ENCODE peak calls at places on chromosome 2, in six cellular contexts. E, P, S, G, L and K are unnamed samples.

GRCh38 chr2:231545105-231545902 is 15.1 kb upstream of the NMUR1 start:
- DNase-seq in E (peak), P (no peak), S (peak), G (no peak), L (no peak), K (peak)

GRCh38 chr2:212001280-212001679 is 537.3 kb downstream of the ERBB4 start:
- DNase-seq in E (no peak), P (no peak), S (no peak), G (no peak), L (no peak), K (no peak)

GRCh38 chr2:98685930-98686887 is 44.7 kb downstream of the MGAT4A start:
- DNase-seq in E (no peak), P (no peak), S (no peak), G (no peak), L (no peak), K (no peak)

GRCh38 chr2:232571026-232571474 is 20.6 kb downstream of the EIF4E2 start:
- DNase-seq in E (no peak), P (no peak), S (no peak), G (no peak), L (no peak), K (no peak)

GRCh38 chr2:240597419-240598181 is 11.1 kb downstream of the CAPN10 start:
- DNase-seq in E (no peak), P (no peak), S (no peak), G (no peak), L (peak), K (no peak)

GRCh38 chr2:37627715-37628114 is 43.7 kb downstream of the CDC42EP3 start:
- DNase-seq in E (no peak), P (no peak), S (no peak), G (no peak), L (no peak), K (no peak)

GRCh38 chr2:105338020-105338385 is 663 bp downstream of the C2orf49 start:
- DNase-seq in E (no peak), P (no peak), S (no peak), G (no peak), L (no peak), K (no peak)

GRCh38 chr2:46719499-46719898 is 196.1 kb downstream of the MCFD2 start:
- DNase-seq in E (no peak), P (no peak), S (no peak), G (no peak), L (no peak), K (no peak)

GRCh38 chr2:120508581-120509041 is 162.7 kb downstream of the INHBB start:
- DNase-seq in E (no peak), P (no peak), S (no peak), G (no peak), L (no peak), K (no peak)

GRCh38 chr2:226413498-226414130 is 386.0 kb downstream of the IRS1 start:
- DNase-seq in E (no peak), P (no peak), S (no peak), G (no peak), L (no peak), K (no peak)

DNA sequence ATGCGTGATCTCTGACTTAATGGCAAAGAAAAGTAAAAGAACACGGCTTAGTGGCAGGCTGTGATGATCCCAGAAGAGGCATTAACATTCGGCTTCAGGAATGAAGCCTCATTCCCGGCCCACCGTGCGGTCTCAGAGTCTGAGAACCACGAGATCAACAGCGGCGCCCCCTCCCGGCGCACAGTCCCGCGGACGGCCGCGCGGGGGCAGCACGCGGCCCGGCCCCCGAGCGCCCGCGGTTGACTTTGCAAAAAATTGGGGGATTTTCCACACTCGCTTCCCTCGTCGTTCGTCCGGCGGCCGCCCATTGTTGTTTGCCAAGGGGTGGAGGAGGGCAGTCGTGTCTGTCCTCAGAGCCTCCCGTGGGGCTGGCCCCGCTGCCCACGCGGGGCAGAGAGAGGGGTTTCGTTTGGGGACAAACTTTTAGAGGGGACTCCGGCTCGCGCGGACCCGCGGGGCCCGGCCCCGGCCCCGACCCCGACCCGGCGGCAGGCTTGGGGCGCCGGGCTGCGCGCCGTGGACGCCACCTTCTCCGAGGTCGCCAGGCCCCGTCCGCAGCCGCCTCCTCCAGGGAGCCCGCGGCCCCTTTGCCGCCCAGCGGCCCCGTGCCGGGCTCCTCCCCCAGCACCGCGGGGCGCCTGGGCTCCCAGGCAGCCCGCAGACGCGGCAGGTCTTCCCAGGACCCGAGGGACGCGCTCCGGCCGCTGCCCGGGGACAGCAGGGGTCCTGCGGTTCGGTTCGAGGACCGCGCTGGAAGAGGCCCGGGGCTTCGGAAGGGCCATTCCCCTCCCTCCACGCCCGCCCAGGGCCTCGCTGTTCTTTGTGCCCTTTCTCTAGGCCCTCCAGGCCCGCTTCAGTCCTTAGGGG is 3.3 kb upstream of the HS6ST1 start:
- DNase-seq in E (no peak), P (peak), S (peak), G (peak), L (peak), K (peak)
- TF ChIP-seq POLR2A in E (peak), P (no peak), S (no peak), G (no peak), L (peak), K (peak)

GRCh38 chr2:71001592-71002570 is 7.2 kb upstream of the TEX261 start:
- DNase-seq in E (no peak), P (peak), S (no peak), G (peak), L (no peak), K (no peak)
- TF ChIP-seq TAF1 in E (no peak), P (no peak), S (no peak), G (no peak), L (no peak), K (no peak)

GRCh38 chr2:190467575-190468083 is 59.5 kb downstream of the MFSD6 start:
- DNase-seq in E (no peak), P (no peak), S (no peak), G (no peak), L (no peak), K (no peak)

GRCh38 chr2:190470256-190470826 is 62.2 kb downstream of the MFSD6 start:
- DNase-seq in E (no peak), P (no peak), S (no peak), G (no peak), L (no peak), K (no peak)

GRCh38 chr2:190468814-190469569 is 60.8 kb downstream of the MFSD6 start:
- DNase-seq in E (no peak), P (peak), S (no peak), G (no peak), L (peak), K (no peak)

GRCh38 chr2:190466819-190467444 is 58.8 kb downstream of the MFSD6 start:
- DNase-seq in E (no peak), P (no peak), S (no peak), G (no peak), L (peak), K (no peak)

GRCh38 chr2:190469770-190470169 is 61.6 kb downstream of the MFSD6 start:
- DNase-seq in E (no peak), P (peak), S (no peak), G (no peak), L (no peak), K (no peak)
- TF ChIP-seq POLR2AphosphoS5 in E (no peak), P (no peak), S (no peak), G (no peak), L (no peak), K (no peak)

DNA sequence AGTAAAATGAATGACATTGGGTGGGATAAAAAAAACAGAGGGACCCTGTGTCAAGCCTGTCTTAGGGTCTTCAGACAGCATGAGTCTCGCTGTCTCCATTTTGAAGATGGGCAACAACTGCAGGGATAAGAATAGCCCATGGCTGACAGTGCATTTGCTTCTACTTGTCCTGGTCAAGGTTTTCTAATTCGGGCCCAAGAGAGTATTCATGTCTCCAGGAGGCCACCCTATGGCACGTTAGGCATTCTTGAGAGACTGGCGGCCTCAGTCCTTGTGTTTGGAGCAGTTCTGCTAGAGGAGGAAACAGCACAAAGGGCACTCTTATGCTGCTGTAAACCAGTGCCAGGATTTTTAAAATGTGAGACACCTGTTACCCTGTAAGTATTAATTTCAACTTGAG is 9.5 kb upstream of the MYL1 start:
- DNase-seq in E (no peak), P (no peak), S (no peak), G (no peak), L (no peak), K (no peak)
- TF ChIP-seq POLR2A in E (no peak), P (no peak), S (no peak), G (no peak), L (no peak), K (no peak)